ENCODE peak calls at places on chromosomes 6 and 20, in eight cellular contexts. D, R, Q, N, B, L, J and U are unnamed samples.

GRCh38 chr6:134517863-134518262 is 200.0 kb upstream of the SGK1 start:
- DNase-seq in L (no peak), R (no peak), B (no peak), D (no peak), N (no peak), J (no peak), Q (no peak), U (no peak)

GRCh38 chr20:49392745-49393144 is 89.7 kb downstream of the KCNB1 start:
- DNase-seq in Q (no peak), R (no peak), L (no peak), N (no peak), J (no peak), D (no peak), B (no peak), U (no peak)

GRCh38 chr6:41736207-41736710 is 851 bp upstream of the TFEB start:
- DNase-seq in L (no peak), D (no peak), N (no peak), Q (no peak), R (no peak), J (no peak), B (no peak), U (no peak)

GRCh38 chr20:50636601-50637539 is 54.5 kb downstream of the RIPOR3 start:
- DNase-seq in J (no peak), R (peak; percentile 52), Q (no peak), L (peak; percentile 41), B (no peak), D (no peak), N (peak; percentile 24), U (no peak)

GRCh38 chr6:106488494-106489369 is 128.2 kb downstream of the CRYBG1 start:
- DNase-seq in Q (no peak), B (no peak), J (no peak), D (no peak), L (no peak), R (peak; percentile 31), N (peak; percentile 45), U (no peak)

GRCh38 chr6:88866856-88867255 is 96.6 kb downstream of the RNGTT start:
- DNase-seq in J (no peak), B (no peak), L (no peak), D (no peak), N (no peak), R (peak; percentile 24), Q (no peak), U (no peak)

GRCh38 chr6:159061805-159062563 is 17.2 kb upstream of the TAGAP start:
- DNase-seq in B (no peak), D (no peak), J (no peak), Q (no peak), R (no peak), L (no peak), N (no peak), U (no peak)

GRCh38 chr20:41697861-41698559 is 79.8 kb upstream of the CHD6 start:
- DNase-seq in L (peak; percentile 45), D (no peak), B (no peak), Q (peak; percentile 81), R (peak; percentile 39), N (peak; percentile 47), J (peak; percentile 8), U (peak; percentile 25)

GRCh38 chr6:161522286-161522685 is 248.4 kb upstream of the AGPAT4 start:
- DNase-seq in B (no peak), L (no peak), N (no peak), J (no peak), R (no peak), Q (no peak), D (no peak), U (no peak)

GRCh38 chr6:96611342-96611964 is 48.5 kb downstream of the FHL5 start:
- DNase-seq in L (no peak), B (no peak), N (no peak), J (peak; percentile 82), Q (no peak), D (no peak), R (no peak), U (no peak)

GRCh38 chr6:128519931-128520435 is 416 bp downstream of the PTPRK start:
- DNase-seq in D (peak; percentile 30), B (no peak), N (peak; percentile 70), Q (peak; percentile 59), R (no peak), L (no peak), J (peak; percentile 49), U (peak; percentile 82)

GRCh38 chr20:3106185-3106584 is 21.7 kb upstream of the AVP start:
- DNase-seq in N (no peak), Q (no peak), R (no peak), J (no peak), D (no peak), L (no peak), B (no peak), U (no peak)

GRCh38 chr6:134816780-134817179 is 133.1 kb downstream of the ALDH8A1 start:
- DNase-seq in Q (no peak), D (no peak), B (no peak), N (peak; percentile 81), L (no peak), R (peak; percentile 27), J (no peak), U (no peak)

GRCh38 chr6:75546401-75546800 is 52.8 kb upstream of the FILIP1 start:
- DNase-seq in N (peak; percentile 44), Q (no peak), L (no peak), B (no peak), R (peak; percentile 30), J (peak; percentile 2), D (no peak), U (no peak)

GRCh38 chr20:9035129-9035528 is 33.8 kb upstream of the PLCB4 start:
- DNase-seq in J (no peak), N (peak; percentile 95), D (no peak), B (no peak), R (peak; percentile 94), L (peak; percentile 55), Q (no peak), U (no peak)

GRCh38 chr6:36834576-36835293 is 4.5 kb downstream of the CPNE5 start:
- DNase-seq in R (no peak), N (no peak), B (no peak), D (no peak), J (peak; percentile 40), L (no peak), Q (no peak), U (no peak)

GRCh38 chr20:16674243-16674642 is 55.6 kb upstream of the SNRPB2 start:
- DNase-seq in Q (no peak), L (no peak), J (no peak), D (no peak), N (no peak), R (no peak), B (no peak), U (no peak)

GRCh38 chr20:13041574-13042457 is 33.0 kb downstream of the SPTLC3 start:
- DNase-seq in Q (no peak), J (no peak), R (no peak), N (no peak), D (no peak), L (no peak), B (no peak), U (no peak)

GRCh38 chr6:168133186-168133585 is 54.2 kb upstream of the FRMD1 start:
- DNase-seq in L (no peak), N (peak; percentile 63), D (no peak), R (peak; percentile 44), J (no peak), B (no peak), Q (no peak), U (peak; percentile 75)

GRCh38 chr6:129709909-129710721 is at the start of gene ARHGAP18:
- DNase-seq in N (peak; percentile 97), D (peak; percentile 73), L (peak; percentile 96), J (peak; percentile 11), Q (peak; percentile 40), R (peak; percentile 91), B (peak; percentile 30), U (peak; percentile 78)

GRCh38 chr6:19303381-19303780 is 533.8 kb upstream of the ID4 start:
- DNase-seq in Q (peak; percentile 93), L (no peak), R (peak; percentile 9), D (no peak), N (peak; percentile 6), B (no peak), J (peak; percentile 22), U (peak; percentile 28)

GRCh38 chr6:63856271-63856670 is 220.7 kb downstream of the PHF3 start:
- DNase-seq in N (no peak), B (no peak), R (no peak), L (no peak), D (no peak), Q (no peak), J (no peak), U (no peak)

GRCh38 chr6:75850026-75850385 is 101.0 kb downstream of the MYO6 start:
- DNase-seq in N (peak; percentile 10), J (no peak), Q (no peak), R (no peak), L (no peak), D (no peak), B (no peak), U (no peak)

GRCh38 chr6:79506251-79506650 is 31.0 kb downstream of the LCA5 start:
- DNase-seq in J (no peak), L (no peak), N (no peak), B (no peak), R (no peak), Q (no peak), D (no peak), U (no peak)

GRCh38 chr20:35901678-35902544 is 52.4 kb downstream of the SCAND1 start:
- DNase-seq in L (peak; percentile 72), R (peak; percentile 86), D (no peak), J (no peak), B (no peak), N (peak; percentile 94), Q (no peak), U (no peak)

GRCh38 chr6:106125925-106126435 is 39.8 kb downstream of the PRDM1 start:
- DNase-seq in L (peak; percentile 40), N (no peak), B (no peak), R (no peak), D (no peak), J (no peak), Q (no peak), U (no peak)

GRCh38 chr20:33864324-33864963 is 53.3 kb downstream of the CHMP4B start:
- DNase-seq in Q (no peak), J (no peak), B (no peak), D (no peak), R (no peak), N (no peak), L (no peak), U (no peak)

GRCh38 chr6:3794092-3794491 is 42.6 kb upstream of the PXDC1 start:
- DNase-seq in R (no peak), Q (no peak), D (no peak), J (no peak), L (no peak), N (no peak), B (no peak), U (no peak)

GRCh38 chr6:125670586-125670985 is 78.8 kb upstream of the HEY2 start:
- DNase-seq in Q (no peak), N (no peak), D (no peak), L (no peak), R (no peak), B (no peak), J (no peak), U (peak; percentile 20)

GRCh38 chr6:167509853-167510220 is 185.0 kb downstream of the TTLL2 start:
- DNase-seq in L (no peak), R (no peak), D (no peak), Q (no peak), N (no peak), B (no peak), J (no peak), U (no peak)

GRCh38 chr20:49965781-49966304 is 16.9 kb upstream of the SNAI1 start:
- DNase-seq in J (no peak), D (no peak), N (no peak), Q (no peak), R (no peak), L (no peak), B (no peak), U (no peak)

GRCh38 chr20:25081065-25081729 is 744 bp downstream of the VSX1 start:
- DNase-seq in R (no peak), D (peak; percentile 53), B (no peak), L (no peak), J (no peak), Q (no peak), N (no peak), U (no peak)

GRCh38 chr6:168134399-168135201 is 55.6 kb upstream of the FRMD1 start:
- DNase-seq in R (no peak), D (no peak), B (no peak), J (no peak), Q (no peak), N (no peak), L (no peak), U (no peak)